ENCODE peak calls at places on chromosome 6, in seven cellular contexts. One of them, this sample, is unnamed.

GRCh38 chr6:108942556-108943492 is 94.6 kb downstream of the ARMC2 start:
- DNase-seq in heart left ventricle: no peak
- DNase-seq in A549: no peak
- DNase-seq in testis: no peak
- DNase-seq in endothelial cell of umbilical vein: no peak
- DNase-seq in ovary: no peak
- DNase-seq in transverse colon: no peak
- DNase-seq in this sample: no peak

GRCh38 chr6:154868143-154868594 is 126.9 kb upstream of the TIAM2 start:
- DNase-seq in heart left ventricle: no peak
- DNase-seq in A549: peak; percentile 35
- DNase-seq in testis: no peak
- DNase-seq in endothelial cell of umbilical vein: peak; percentile 57
- DNase-seq in ovary: no peak
- DNase-seq in transverse colon: no peak
- DNase-seq in this sample: no peak

GRCh38 chr6:169087436-169088046 is 166.1 kb downstream of the THBS2 start:
- DNase-seq in heart left ventricle: no peak
- DNase-seq in A549: no peak
- DNase-seq in testis: no peak
- DNase-seq in endothelial cell of umbilical vein: no peak
- DNase-seq in ovary: no peak
- DNase-seq in transverse colon: no peak
- DNase-seq in this sample: no peak

GRCh38 chr6:168516941-168517741 is 76.2 kb downstream of the SMOC2 start:
- DNase-seq in heart left ventricle: no peak
- DNase-seq in A549: no peak
- DNase-seq in testis: no peak
- DNase-seq in endothelial cell of umbilical vein: no peak
- DNase-seq in ovary: no peak
- DNase-seq in transverse colon: no peak
- DNase-seq in this sample: no peak

GRCh38 chr6:31728767-31729514 is at the start of gene DDAH2:
- DNase-seq in heart left ventricle: peak; percentile 49
- DNase-seq in A549: no peak
- DNase-seq in testis: no peak
- DNase-seq in endothelial cell of umbilical vein: no peak
- DNase-seq in ovary: peak; percentile 45
- DNase-seq in transverse colon: peak; percentile 33
- DNase-seq in this sample: peak; percentile 55

GRCh38 chr6:156762547-156762946 is 14.6 kb upstream of the ARID1B start:
- DNase-seq in heart left ventricle: no peak
- DNase-seq in A549: no peak
- DNase-seq in testis: no peak
- DNase-seq in endothelial cell of umbilical vein: no peak
- DNase-seq in ovary: no peak
- DNase-seq in transverse colon: no peak
- DNase-seq in this sample: no peak

GRCh38 chr6:3291346-3291745 is 32.6 kb downstream of the PSMG4 start:
- DNase-seq in heart left ventricle: no peak
- DNase-seq in A549: no peak
- DNase-seq in testis: no peak
- DNase-seq in endothelial cell of umbilical vein: no peak
- DNase-seq in ovary: no peak
- DNase-seq in transverse colon: no peak
- DNase-seq in this sample: no peak

GRCh38 chr6:167275001-167275400 is 16.1 kb upstream of the UNC93A start:
- DNase-seq in heart left ventricle: no peak
- DNase-seq in A549: no peak
- DNase-seq in testis: no peak
- DNase-seq in endothelial cell of umbilical vein: no peak
- DNase-seq in ovary: no peak
- DNase-seq in transverse colon: no peak
- DNase-seq in this sample: no peak

GRCh38 chr6:51844391-51844735 is 243.1 kb downstream of the PKHD1 start:
- DNase-seq in heart left ventricle: no peak
- DNase-seq in A549: no peak
- DNase-seq in testis: no peak
- DNase-seq in endothelial cell of umbilical vein: no peak
- DNase-seq in ovary: no peak
- DNase-seq in transverse colon: no peak
- DNase-seq in this sample: no peak

GRCh38 chr6:132590362-132590761 is 821 bp upstream of the TAAR5 start:
- DNase-seq in heart left ventricle: no peak
- DNase-seq in A549: no peak
- DNase-seq in testis: no peak
- DNase-seq in endothelial cell of umbilical vein: no peak
- DNase-seq in ovary: no peak
- DNase-seq in transverse colon: no peak
- DNase-seq in this sample: no peak

GRCh38 chr6:130364224-130364780 is 1.5 kb upstream of the TMEM200A start:
- DNase-seq in heart left ventricle: no peak
- DNase-seq in A549: no peak
- DNase-seq in testis: no peak
- DNase-seq in endothelial cell of umbilical vein: no peak
- DNase-seq in ovary: no peak
- DNase-seq in transverse colon: no peak
- DNase-seq in this sample: no peak

GRCh38 chr6:130366011-130366963 is at the start of gene TMEM200A:
- DNase-seq in heart left ventricle: peak; percentile 18
- DNase-seq in A549: peak; percentile 6
- DNase-seq in testis: peak; percentile 53
- DNase-seq in endothelial cell of umbilical vein: peak; percentile 9
- DNase-seq in ovary: peak; percentile 71
- DNase-seq in transverse colon: peak; percentile 23
- DNase-seq in this sample: peak; percentile 11

GRCh38 chr6:130367767-130368166 is 1.9 kb downstream of the TMEM200A start:
- DNase-seq in heart left ventricle: no peak
- DNase-seq in A549: no peak
- DNase-seq in testis: no peak
- DNase-seq in endothelial cell of umbilical vein: no peak
- DNase-seq in ovary: no peak
- DNase-seq in transverse colon: no peak
- DNase-seq in this sample: no peak

GRCh38 chr6:130362128-130362527 is 3.7 kb upstream of the TMEM200A start:
- DNase-seq in heart left ventricle: no peak
- DNase-seq in A549: no peak
- DNase-seq in testis: no peak
- DNase-seq in endothelial cell of umbilical vein: no peak
- DNase-seq in ovary: no peak
- DNase-seq in transverse colon: peak; percentile 15
- DNase-seq in this sample: no peak

DNA sequence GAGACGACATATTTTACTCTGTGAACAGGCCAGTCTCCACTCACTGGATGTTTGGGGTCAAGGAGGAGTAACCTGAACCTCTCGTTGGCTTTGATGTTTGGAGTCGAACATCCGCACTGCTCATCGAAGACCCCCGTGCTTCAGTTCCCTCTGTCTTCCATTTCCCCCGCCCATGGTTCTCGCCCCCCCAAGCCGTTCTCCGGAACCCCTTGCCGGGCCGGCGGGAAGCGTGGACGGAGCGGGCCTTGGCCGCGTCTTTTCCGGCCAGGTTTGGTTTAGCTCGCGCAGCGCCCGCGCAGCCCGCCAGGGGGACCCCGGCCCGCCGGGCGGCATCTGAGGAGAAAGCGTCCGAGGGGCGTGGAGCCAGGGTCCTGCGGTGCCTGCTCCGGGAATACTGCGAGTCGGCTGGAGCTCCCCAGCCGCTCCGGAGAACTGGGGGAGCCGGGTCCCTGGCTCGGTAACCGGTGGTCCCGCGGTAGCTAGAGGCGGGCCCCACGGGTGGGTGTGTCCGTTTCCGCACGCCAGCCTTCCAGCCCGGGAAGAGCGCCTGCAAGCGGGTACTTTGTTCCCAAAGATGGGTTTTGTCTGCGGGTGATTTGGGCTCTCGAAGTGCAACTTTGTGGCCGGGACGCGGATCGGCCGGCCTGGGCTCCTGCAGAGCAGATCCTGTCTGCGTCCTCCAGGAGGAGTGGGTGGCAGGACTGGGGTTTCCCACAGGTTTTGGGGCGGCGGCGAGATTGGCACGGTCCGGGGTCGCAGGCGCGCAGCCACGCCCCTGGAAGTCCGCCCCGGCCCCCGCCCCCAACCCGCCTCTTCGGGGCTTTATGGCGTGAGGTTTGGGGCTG is 429 bp upstream of the TMEM200A start:
- DNase-seq in heart left ventricle: peak; percentile 36
- DNase-seq in A549: peak; percentile 27
- DNase-seq in testis: peak; percentile 79
- DNase-seq in endothelial cell of umbilical vein: peak; percentile 38
- DNase-seq in ovary: peak; percentile 83
- DNase-seq in transverse colon: peak; percentile 55
- DNase-seq in this sample: no peak
- TF ChIP-seq POLR2A in heart left ventricle: no peak
- TF ChIP-seq POLR2A in A549: no peak
- TF ChIP-seq POLR2A in testis: no peak
- TF ChIP-seq POLR2A in endothelial cell of umbilical vein: no peak
- TF ChIP-seq POLR2A in ovary: peak; percentile 26
- TF ChIP-seq POLR2A in transverse colon: no peak
- TF ChIP-seq POLR2A in this sample: no peak

GRCh38 chr6:40894962-40895799 is 143.8 kb downstream of the UNC5CL start:
- DNase-seq in heart left ventricle: peak; percentile 47
- DNase-seq in A549: peak; percentile 50
- DNase-seq in testis: peak; percentile 74
- DNase-seq in endothelial cell of umbilical vein: peak; percentile 68
- DNase-seq in ovary: peak; percentile 57
- DNase-seq in transverse colon: peak; percentile 42
- DNase-seq in this sample: peak; percentile 74
- TF ChIP-seq POLR2A in heart left ventricle: no peak
- TF ChIP-seq POLR2A in A549: no peak
- TF ChIP-seq POLR2A in testis: no peak
- TF ChIP-seq POLR2A in endothelial cell of umbilical vein: no peak
- TF ChIP-seq POLR2A in ovary: no peak
- TF ChIP-seq POLR2A in transverse colon: no peak
- TF ChIP-seq POLR2A in this sample: no peak

GRCh38 chr6:53359843-53360834 is 11.4 kb upstream of the ELOVL5 start:
- DNase-seq in heart left ventricle: no peak
- DNase-seq in A549: peak; percentile 19
- DNase-seq in testis: peak; percentile 53
- DNase-seq in endothelial cell of umbilical vein: peak; percentile 13
- DNase-seq in ovary: no peak
- DNase-seq in transverse colon: no peak
- DNase-seq in this sample: no peak

GRCh38 chr6:53357576-53358343 is 9.0 kb upstream of the ELOVL5 start:
- DNase-seq in heart left ventricle: no peak
- DNase-seq in A549: no peak
- DNase-seq in testis: no peak
- DNase-seq in endothelial cell of umbilical vein: no peak
- DNase-seq in ovary: no peak
- DNase-seq in transverse colon: no peak
- DNase-seq in this sample: no peak

GRCh38 chr6:53359088-53359842 is 10.5 kb upstream of the ELOVL5 start:
- DNase-seq in heart left ventricle: peak; percentile 97
- DNase-seq in A549: peak; percentile 85
- DNase-seq in testis: peak; percentile 96
- DNase-seq in endothelial cell of umbilical vein: peak; percentile 97
- DNase-seq in ovary: peak; percentile 94
- DNase-seq in transverse colon: peak; percentile 94
- DNase-seq in this sample: peak; percentile 95

GRCh38 chr6:53361549-53362031 is 12.8 kb upstream of the ELOVL5 start:
- DNase-seq in heart left ventricle: peak; percentile 28
- DNase-seq in A549: no peak
- DNase-seq in testis: peak; percentile 50
- DNase-seq in endothelial cell of umbilical vein: peak; percentile 35
- DNase-seq in ovary: no peak
- DNase-seq in transverse colon: no peak
- DNase-seq in this sample: peak; percentile 28

GRCh38 chr6:53358440-53359087 is 9.8 kb upstream of the ELOVL5 start:
- DNase-seq in heart left ventricle: no peak
- DNase-seq in A549: no peak
- DNase-seq in testis: no peak
- DNase-seq in endothelial cell of umbilical vein: no peak
- DNase-seq in ovary: peak; percentile 24
- DNase-seq in transverse colon: no peak
- DNase-seq in this sample: no peak
- TF ChIP-seq POLR2A in heart left ventricle: no peak
- TF ChIP-seq POLR2A in A549: no peak
- TF ChIP-seq POLR2A in testis: no peak
- TF ChIP-seq POLR2A in endothelial cell of umbilical vein: no peak
- TF ChIP-seq POLR2A in ovary: no peak
- TF ChIP-seq POLR2A in transverse colon: no peak
- TF ChIP-seq POLR2A in this sample: no peak

GRCh38 chr6:25012657-25013056 is 76.9 kb upstream of the RIPOR2 start:
- DNase-seq in heart left ventricle: no peak
- DNase-seq in A549: no peak
- DNase-seq in testis: no peak
- DNase-seq in endothelial cell of umbilical vein: peak; percentile 33
- DNase-seq in ovary: no peak
- DNase-seq in transverse colon: no peak
- DNase-seq in this sample: no peak
- TF ChIP-seq POLR2A in heart left ventricle: no peak
- TF ChIP-seq POLR2A in A549: no peak
- TF ChIP-seq POLR2A in testis: no peak
- TF ChIP-seq POLR2A in endothelial cell of umbilical vein: no peak
- TF ChIP-seq POLR2A in ovary: no peak
- TF ChIP-seq POLR2A in transverse colon: no peak
- TF ChIP-seq POLR2A in this sample: no peak

GRCh38 chr6:144153971-144154370 is 3.7 kb downstream of the STX11 start:
- DNase-seq in heart left ventricle: no peak
- DNase-seq in A549: no peak
- DNase-seq in testis: no peak
- DNase-seq in endothelial cell of umbilical vein: no peak
- DNase-seq in ovary: no peak
- DNase-seq in transverse colon: no peak
- DNase-seq in this sample: no peak

GRCh38 chr6:144152334-144152900 is 2.1 kb downstream of the STX11 start:
- DNase-seq in heart left ventricle: no peak
- DNase-seq in A549: no peak
- DNase-seq in testis: no peak
- DNase-seq in endothelial cell of umbilical vein: no peak
- DNase-seq in ovary: no peak
- DNase-seq in transverse colon: no peak
- DNase-seq in this sample: no peak

GRCh38 chr6:144155529-144155928 is 5.2 kb downstream of the STX11 start:
- DNase-seq in heart left ventricle: no peak
- DNase-seq in A549: no peak
- DNase-seq in testis: no peak
- DNase-seq in endothelial cell of umbilical vein: no peak
- DNase-seq in ovary: no peak
- DNase-seq in transverse colon: no peak
- DNase-seq in this sample: no peak

GRCh38 chr6:144151010-144151727 is 852 bp downstream of the STX11 start:
- DNase-seq in heart left ventricle: no peak
- DNase-seq in A549: no peak
- DNase-seq in testis: peak; percentile 28
- DNase-seq in endothelial cell of umbilical vein: peak; percentile 64
- DNase-seq in ovary: no peak
- DNase-seq in transverse colon: peak; percentile 28
- DNase-seq in this sample: no peak

DNA sequence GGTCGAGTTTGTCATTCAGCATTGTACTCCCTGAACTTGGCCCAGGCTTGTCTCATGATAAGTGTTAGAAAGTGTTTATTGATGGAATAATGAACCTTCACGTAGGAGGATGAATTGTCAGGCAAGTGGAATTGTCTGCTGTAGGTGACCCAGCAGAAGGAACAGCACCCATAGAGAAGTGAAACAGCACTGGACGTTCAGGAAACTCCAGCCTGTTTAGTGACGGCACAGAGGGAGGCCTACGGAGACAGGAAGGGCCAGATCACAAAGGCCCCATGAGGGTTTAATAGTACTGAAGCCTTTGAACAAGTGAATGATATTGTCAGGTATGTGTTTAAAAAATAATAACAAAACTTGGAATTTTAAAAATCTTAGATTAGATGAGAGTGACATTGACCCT is 2.9 kb downstream of the STX11 start:
- DNase-seq in heart left ventricle: peak; percentile 31
- DNase-seq in A549: no peak
- DNase-seq in testis: no peak
- DNase-seq in endothelial cell of umbilical vein: no peak
- DNase-seq in ovary: no peak
- DNase-seq in transverse colon: peak; percentile 31
- DNase-seq in this sample: no peak
- TF ChIP-seq POLR2A in heart left ventricle: no peak
- TF ChIP-seq POLR2A in A549: no peak
- TF ChIP-seq POLR2A in testis: no peak
- TF ChIP-seq POLR2A in endothelial cell of umbilical vein: no peak
- TF ChIP-seq POLR2A in ovary: no peak
- TF ChIP-seq POLR2A in transverse colon: no peak
- TF ChIP-seq POLR2A in this sample: no peak

This sample was measured in H54.